ENCODE peak calls at places on chromosomes 2 and 18, in nine cellular contexts. Q, N, S, X, H, J, T, G and L are unnamed samples.

GRCh38 chr2:231709636-231709980 is 1.3 kb downstream of the PTMA start:
- DNase-seq in Q (no peak), N (no peak), J (peak), S (no peak), G (no peak), H (peak), X (no peak), T (no peak), L (peak)

GRCh38 chr2:163571423-163572102 is 164.2 kb downstream of the FIGN start:
- DNase-seq in S (no peak), N (no peak), X (no peak), J (no peak), H (no peak), G (no peak), T (no peak), Q (no peak), L (no peak)

GRCh38 chr2:129281761-129282160 is 697.7 kb upstream of the RAB6C start:
- DNase-seq in X (no peak), S (no peak), N (no peak), T (peak), J (no peak), G (no peak), Q (no peak), H (no peak), L (no peak)

GRCh38 chr2:64640153-64641044 is 13.3 kb downstream of the SERTAD2 start:
- DNase-seq in S (no peak), X (no peak), H (no peak), Q (no peak), G (no peak), N (no peak), J (no peak), T (no peak), L (no peak)

GRCh38 chr18:13611058-13611615 is 115.2 kb downstream of the FAM210A start:
- DNase-seq in H (no peak), G (no peak), T (no peak), Q (peak), S (peak), J (peak), X (peak), N (no peak), L (no peak)

GRCh38 chr2:126901459-126901858 is 2.8 kb downstream of the TEX51 start:
- DNase-seq in G (no peak), X (no peak), S (no peak), Q (no peak), H (no peak), N (no peak), T (no peak), J (no peak), L (peak)

GRCh38 chr18:49625021-49625691 is 63.3 kb downstream of the LIPG start:
- DNase-seq in G (no peak), Q (no peak), X (peak), J (no peak), N (no peak), S (peak), H (no peak), T (no peak), L (no peak)

GRCh38 chr2:64952896-64953482 is 36.2 kb upstream of the SLC1A4 start:
- DNase-seq in Q (no peak), S (peak), H (no peak), J (no peak), T (no peak), X (peak), G (no peak), N (peak), L (no peak)

GRCh38 chr2:23620841-23621341 is 235.9 kb downstream of the KLHL29 start:
- DNase-seq in N (no peak), S (peak), J (peak), X (no peak), T (no peak), H (no peak), Q (no peak), G (no peak), L (peak)